ENCODE peak calls at places on chromosomes 16 and 17, in nine cellular contexts. V is psoas muscle; B is CD8-positive, alpha-beta T cell; E is tibial artery; I is AG04450; K is PC-3; Y is CD8-positive, alpha-beta memory T cell; W is fibroblast of lung; R is GM23338. D is an unnamed sample. For H3K27me3, the result is how much of the 10 kb centered on the place peaks cover.

GRCh38 chr16:5884996-5885395 is 787.4 kb upstream of the EEF2KMT start:
- DNase-seq in V (no peak), B (no peak), E (no peak), I (no peak), K (no peak), Y (no peak), W (no peak), R (no peak), D (no peak)

GRCh38 chr17:65537845-65538678 is 23.4 kb downstream of the AXIN2 start:
- DNase-seq in V (no peak), B (no peak), E (no peak), I (no peak), K (no peak), Y (no peak), W (no peak), R (no peak), D (no peak)

GRCh38 chr16:46745594-46745993 is 2.5 kb downstream of the MYLK3 start:
- DNase-seq in V (no peak), B (no peak), E (peak), I (no peak), K (no peak), Y (no peak), W (no peak), R (peak), D (no peak)

GRCh38 chr17:27797390-27798091 is 2.8 kb downstream of the NOS2 start:
- DNase-seq in V (no peak), B (no peak), E (no peak), I (no peak), K (no peak), Y (no peak), W (no peak), R (peak), D (peak)

GRCh38 chr16:3509470-3509928 is 8.7 kb downstream of the CLUAP1 start:
- DNase-seq in V (no peak), B (peak), E (peak), I (no peak), K (peak), Y (peak), W (no peak), R (no peak), D (no peak)

GRCh38 chr16:53052519-53053501 is at the start of gene CHD9NB:
- DNase-seq in V (no peak), B (no peak), E (no peak), I (peak), K (peak), Y (no peak), W (peak), R (no peak), D (no peak)

GRCh38 chr16:11356573-11357331 is 11.5 kb downstream of the RMI2 start:
- DNase-seq in V (peak), B (peak), E (peak), I (no peak), K (no peak), Y (peak), W (peak), R (peak), D (peak)

GRCh38 chr17:260944-261343 is 79.5 kb upstream of the DOC2B start:
- DNase-seq in V (no peak), B (no peak), E (no peak), I (no peak), K (no peak), Y (no peak), W (no peak), R (no peak), D (peak)

GRCh38 chr17:5555254-5555653 is 29.1 kb downstream of the NLRP1 start:
- DNase-seq in V (no peak), B (no peak), E (no peak), I (peak), K (no peak), Y (no peak), W (peak), R (no peak), D (peak)

GRCh38 chr17:27155866-27156265 is 138.0 kb upstream of the WSB1 start:
- DNase-seq in V (no peak), B (no peak), E (peak), I (no peak), K (no peak), Y (no peak), W (no peak), R (no peak), D (no peak)

GRCh38 chr17:74478369-74479100 is 12.1 kb downstream of the CD300A start:
- DNase-seq in V (no peak), B (no peak), E (no peak), I (no peak), K (no peak), Y (no peak), W (no peak), R (no peak), D (no peak)

GRCh38 chr17:44547625-44548297 is 9.5 kb upstream of the FZD2 start:
- DNase-seq in V (no peak), B (no peak), E (no peak), I (no peak), K (no peak), Y (no peak), W (no peak), R (peak), D (no peak)

GRCh38 chr16:12419987-12420386 is 383.7 kb downstream of the CPPED1 start:
- DNase-seq in V (no peak), B (no peak), E (no peak), I (no peak), K (no peak), Y (no peak), W (no peak), R (no peak), D (no peak)

GRCh38 chr16:57694556-57695377 is at the start of gene DRC7:
- DNase-seq in V (no peak), B (no peak), E (no peak), I (no peak), K (peak), Y (no peak), W (peak), R (peak), D (peak)

DNA sequence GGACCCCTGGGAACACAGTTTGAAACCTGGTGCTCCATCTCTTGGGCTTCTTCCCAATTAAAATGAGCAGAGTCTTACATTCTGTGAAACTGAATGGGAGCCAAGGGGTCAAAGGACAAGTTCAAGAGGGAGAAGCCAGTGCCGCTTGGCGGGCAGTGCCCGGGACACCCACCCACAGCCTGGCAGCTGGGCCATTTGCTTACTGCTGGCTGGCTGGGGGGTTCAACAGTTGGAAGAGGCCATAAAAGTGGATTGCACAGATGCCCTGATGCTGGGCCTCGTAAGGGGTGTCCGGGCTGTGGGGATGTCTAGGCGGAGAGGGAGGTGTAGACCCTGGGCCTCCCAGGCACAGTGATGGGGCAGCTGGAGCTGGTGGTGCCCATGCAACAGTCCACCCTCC is 52.1 kb downstream of the CMIP start:
- DNase-seq in V (no peak), B (no peak), E (no peak), I (no peak), K (no peak), Y (no peak), W (no peak), R (no peak), D (no peak)
- H3K27ac ChIP-seq in V (no peak), B (no peak), E (no peak), I (no peak), K (no peak), Y (no peak), W (no peak), R (no peak), D (no peak)

GRCh38 chr16:67463691-67464090 is 17.3 kb downstream of the ATP6V0D1 start:
- DNase-seq in V (no peak), B (no peak), E (no peak), I (no peak), K (no peak), Y (no peak), W (no peak), R (no peak), D (no peak)
- H3K27me3 ChIP-seq in V (under half), B (under half), E (under half), I (under half), K (under half), Y (under half), W (under half), R (under half), D (under half)

GRCh38 chr17:59372138-59372751 is 40.8 kb downstream of the YPEL2 start:
- DNase-seq in V (peak), B (no peak), E (peak), I (no peak), K (no peak), Y (no peak), W (peak), R (no peak), D (peak)
- H3K27ac ChIP-seq in V (peak), B (no peak), E (peak), I (peak), K (no peak), Y (no peak), W (peak), R (no peak), D (peak)

GRCh38 chr16:117381-118365 is 20.8 kb downstream of the NPRL3 start:
- DNase-seq in V (peak), B (peak), E (no peak), I (no peak), K (peak), Y (peak), W (peak), R (peak), D (peak)
- H3K27me3 ChIP-seq in V (under half), B (under half), E (under half), I (under half), K (under half), Y (under half), W (under half), R (under half), D (under half)

GRCh38 chr17:39661744-39662541 is 3.2 kb upstream of the TCAP start:
- DNase-seq in V (no peak), B (no peak), E (no peak), I (no peak), K (no peak), Y (no peak), W (no peak), R (no peak), D (no peak)
- H3K27ac ChIP-seq in V (peak), B (no peak), E (no peak), I (no peak), K (no peak), Y (no peak), W (no peak), R (no peak), D (peak)

DNA sequence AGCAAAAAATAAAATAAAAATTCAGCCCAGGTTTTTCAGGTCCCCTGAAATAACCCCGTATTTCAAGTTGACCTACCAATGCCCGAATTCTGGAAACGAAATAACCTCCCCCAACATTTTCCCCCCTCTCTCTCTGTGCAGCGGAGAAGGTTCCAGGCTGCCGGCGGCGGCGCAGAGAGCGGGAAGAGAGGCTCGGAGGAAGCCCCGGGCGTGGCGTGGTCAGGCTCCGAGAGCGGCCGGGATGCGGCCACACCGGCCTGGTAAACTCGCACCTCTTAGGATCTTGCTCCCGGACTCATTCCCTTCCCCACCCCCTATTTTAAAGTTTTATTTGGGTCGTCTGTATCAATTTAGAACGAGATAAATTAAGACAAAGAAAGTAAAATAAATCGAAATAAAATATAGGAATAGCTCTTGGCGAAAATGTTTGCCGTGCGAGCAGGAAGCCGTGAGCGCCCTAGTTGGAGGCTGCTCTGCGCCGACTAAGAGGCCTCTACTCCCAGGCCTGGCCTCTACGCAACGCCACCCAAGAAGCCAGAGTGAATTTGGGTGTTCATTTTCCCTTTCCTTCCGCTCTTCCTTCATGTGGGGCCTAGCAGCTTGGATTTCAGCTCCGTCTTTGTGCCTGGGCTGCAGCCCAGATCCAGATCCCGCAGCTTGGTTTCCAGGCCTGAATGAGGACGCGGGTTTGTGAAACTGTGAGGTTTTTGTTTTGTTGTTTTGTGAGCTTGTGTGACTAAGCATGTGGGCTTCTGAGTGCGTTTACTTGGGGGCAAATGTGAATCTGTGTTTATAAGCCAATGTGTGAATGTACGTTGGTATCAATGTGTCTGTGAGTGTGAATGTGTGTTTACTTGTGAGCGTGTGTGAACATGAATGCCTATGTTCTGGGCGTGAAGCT is 1.5 kb upstream of the HOXB6 start:
- DNase-seq in V (no peak), B (no peak), E (no peak), I (no peak), K (no peak), Y (no peak), W (no peak), R (no peak), D (no peak)
- H3K27me3 ChIP-seq in V (half or more), B (under half), E (under half), I (under half), K (under half), Y (half or more), W (under half), R (half or more), D (half or more)

GRCh38 chr16:81551141-81551808 is 106.7 kb downstream of the CMIP start:
- DNase-seq in V (no peak), B (no peak), E (no peak), I (no peak), K (peak), Y (no peak), W (peak), R (no peak), D (no peak)

GRCh38 chr16:81548901-81549546 is 104.4 kb downstream of the CMIP start:
- DNase-seq in V (no peak), B (no peak), E (no peak), I (no peak), K (no peak), Y (no peak), W (no peak), R (no peak), D (no peak)

GRCh38 chr16:81549547-81550411 is 105.2 kb downstream of the CMIP start:
- DNase-seq in V (no peak), B (no peak), E (no peak), I (no peak), K (no peak), Y (no peak), W (no peak), R (no peak), D (no peak)

GRCh38 chr16:81551821-81552304 is 107.3 kb downstream of the CMIP start:
- DNase-seq in V (peak), B (no peak), E (no peak), I (no peak), K (no peak), Y (no peak), W (peak), R (no peak), D (no peak)

DNA sequence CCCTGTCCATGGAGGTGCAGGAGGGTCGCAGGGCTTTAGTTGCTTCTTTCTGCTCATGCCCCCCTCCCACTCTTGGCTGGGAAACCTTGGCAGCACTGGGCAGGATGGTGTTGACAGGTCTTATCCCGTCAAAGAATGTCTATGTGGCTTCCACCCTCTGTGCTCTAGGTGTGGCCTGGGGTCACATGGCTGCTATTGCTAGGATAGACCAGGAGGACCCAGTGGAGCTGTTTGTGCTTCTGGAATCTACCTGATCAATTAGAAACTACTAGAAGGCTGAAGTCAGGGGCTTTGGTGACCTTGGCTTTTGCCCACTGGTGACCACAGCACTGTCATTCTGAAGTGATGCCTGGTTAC is 105.8 kb downstream of the CMIP start:
- DNase-seq in V (no peak), B (no peak), E (no peak), I (no peak), K (no peak), Y (no peak), W (no peak), R (no peak), D (no peak)
- H3K27ac ChIP-seq in V (no peak), B (no peak), E (no peak), I (no peak), K (no peak), Y (no peak), W (no peak), R (no peak), D (no peak)

GRCh38 chr17:14736631-14737030 is 435.8 kb downstream of the HS3ST3B1 start:
- DNase-seq in V (no peak), B (no peak), E (no peak), I (no peak), K (peak), Y (no peak), W (no peak), R (no peak), D (no peak)
- H3K27me3 ChIP-seq in V (under half), B (under half), E (under half), I (under half), K (under half), Y (under half), W (under half), R (under half), D (under half)

DNA sequence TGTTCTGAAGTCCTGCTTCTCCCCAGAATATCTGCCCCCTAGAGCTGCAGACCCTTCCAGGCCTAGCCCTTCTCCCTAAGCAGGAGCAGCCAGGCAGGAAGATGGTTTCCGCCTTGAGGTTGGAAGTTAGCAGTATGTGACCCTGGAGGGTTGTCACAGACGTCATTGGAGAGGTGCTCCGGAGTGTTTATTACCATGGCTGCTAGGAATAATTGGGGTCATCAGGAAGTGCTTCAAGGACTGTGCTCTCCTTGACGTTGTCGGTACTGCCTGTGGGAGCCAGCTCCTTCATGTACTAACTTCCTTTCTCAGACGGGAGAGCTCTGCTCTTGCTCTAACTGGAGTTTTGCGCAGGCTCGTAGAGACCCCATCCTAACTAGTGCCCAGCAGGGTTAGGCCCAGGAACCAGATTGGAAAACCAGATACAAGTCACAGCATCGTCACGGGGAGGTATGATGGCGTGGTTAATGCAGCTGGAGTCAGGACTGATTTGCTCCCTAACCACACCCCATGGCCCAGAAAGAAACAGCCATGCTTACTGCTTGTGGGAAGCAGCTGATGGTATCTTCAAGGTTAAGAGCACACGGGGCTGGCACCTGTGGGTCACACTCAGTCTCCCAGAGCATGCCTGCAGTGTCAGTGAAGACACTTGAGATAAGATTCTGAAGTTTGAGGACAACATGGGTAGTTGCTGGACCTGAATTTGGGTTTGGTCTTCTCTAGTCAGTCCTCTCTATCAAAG is 60.3 kb downstream of the WIPI1 start:
- DNase-seq in V (no peak), B (no peak), E (no peak), I (no peak), K (no peak), Y (peak), W (no peak), R (no peak), D (no peak)
- H3K27ac ChIP-seq in V (peak), B (no peak), E (no peak), I (no peak), K (no peak), Y (no peak), W (no peak), R (no peak), D (no peak)

D was measured in WERI-Rb-1.